ENCODE peak calls at places on chromosomes 13 and 19, in seven cellular contexts. Y is neural progenitor cell; V is CD4-positive, CD25-positive, alpha-beta regulatory T cell; T is uterus; Q is A673; S is heart left ventricle; O is GM12878. C is an unnamed sample.
A peak's percentile ranks its signal among the peaks of the same experiment; 100 is the strongest.

GRCh38 chr19:56309511-56310185 is 5.0 kb downstream of the ZSCAN5A start:
- DNase-seq in Q (peak; percentile 77), T (no peak), O (no peak), Y (peak; percentile 71), V (peak; percentile 68), S (peak; percentile 57), C (peak; percentile 46)

GRCh38 chr13:32917504-32917903 is 98.7 kb upstream of the KL start:
- DNase-seq in O (peak; percentile 33), Q (peak; percentile 31), S (no peak), Y (no peak), V (peak; percentile 26), T (no peak), C (no peak)

GRCh38 chr19:3969435-3970312 is 1.2 kb downstream of the DAPK3 start:
- DNase-seq in Y (peak; percentile 54), Q (peak; percentile 65), O (no peak), S (no peak), T (no peak), V (no peak), C (no peak)

GRCh38 chr19:21439372-21439771 is 42.4 kb downstream of the ZNF493 start:
- DNase-seq in V (no peak), Q (no peak), S (no peak), T (no peak), O (no peak), Y (no peak), C (no peak)

GRCh38 chr19:11560404-11560988 is 1.5 kb upstream of the ELOF1 start:
- DNase-seq in O (peak; percentile 83), S (no peak), Y (peak; percentile 91), V (peak; percentile 90), T (no peak), Q (peak; percentile 92), C (peak; percentile 88)

GRCh38 chr13:91347212-91347995 is at the start of gene MIR17HG:
- DNase-seq in V (peak; percentile 94), S (peak; percentile 88), T (peak; percentile 85), O (peak; percentile 55), Q (peak; percentile 95), Y (peak; percentile 96), C (peak; percentile 90)

GRCh38 chr19:41691268-41691970 is 3.3 kb upstream of the CEACAM7 start:
- DNase-seq in Y (no peak), O (no peak), S (no peak), T (no peak), V (peak; percentile 30), Q (peak; percentile 53), C (peak; percentile 54)

GRCh38 chr19:56080669-56081401 is 40.3 kb downstream of the ZNF787 start:
- DNase-seq in O (peak; percentile 38), Y (peak; percentile 90), Q (peak; percentile 85), V (peak; percentile 66), S (peak; percentile 82), T (peak; percentile 50), C (peak; percentile 91)

GRCh38 chr13:40109324-40109958 is 454.0 kb downstream of the COG6 start:
- DNase-seq in T (no peak), S (no peak), Y (no peak), Q (no peak), V (no peak), O (no peak), C (no peak)

GRCh38 chr19:38084196-38084595 is 139.8 kb downstream of the DPF1 start:
- DNase-seq in V (no peak), O (no peak), Q (no peak), S (no peak), Y (no peak), T (no peak), C (no peak)

GRCh38 chr19:54190942-54191670 is at the start of gene TSEN34:
- DNase-seq in O (no peak), V (peak; percentile 91), Y (peak; percentile 92), S (peak; percentile 91), T (no peak), Q (peak; percentile 85), C (peak; percentile 92)

GRCh38 chr19:46659151-46660007 is 1.6 kb downstream of the DACT3 start:
- DNase-seq in O (no peak), Y (peak; percentile 77), Q (peak; percentile 33), T (peak; percentile 64), S (peak; percentile 47), V (no peak), C (peak; percentile 48)

GRCh38 chr13:74206061-74206561 is 71.9 kb upstream of the KLF12 start:
- DNase-seq in O (no peak), S (no peak), T (no peak), Y (peak; percentile 32), V (no peak), Q (peak; percentile 17), C (peak; percentile 22)

GRCh38 chr13:76769238-76769859 is 116.9 kb downstream of the KCTD12 start:
- DNase-seq in V (no peak), Q (no peak), Y (no peak), S (no peak), O (no peak), T (no peak), C (no peak)

GRCh38 chr19:12052571-12053169 is at the start of gene ZNF878:
- DNase-seq in S (peak; percentile 94), T (peak; percentile 85), O (peak; percentile 67), Y (peak; percentile 99), V (peak; percentile 73), Q (peak; percentile 96), C (peak; percentile 99)

GRCh38 chr13:37869506-37869755 is 141 bp downstream of the TRPC4 start:
- DNase-seq in T (no peak), O (no peak), Q (no peak), Y (no peak), V (no peak), S (no peak), C (no peak)

GRCh38 chr13:20942938-20943518 is 40.5 kb upstream of the XPO4 start:
- DNase-seq in T (peak; percentile 44), S (no peak), Q (no peak), Y (no peak), V (no peak), O (no peak), C (no peak)

GRCh38 chr13:61466280-61466679 is 50.6 kb upstream of the PCDH20 start:
- DNase-seq in Y (peak; percentile 18), T (no peak), V (no peak), S (no peak), O (no peak), Q (no peak), C (no peak)

GRCh38 chr13:44373601-44374347 is at the start of gene SERP2:
- DNase-seq in V (peak; percentile 10), O (no peak), Q (peak; percentile 2), S (peak; percentile 38), Y (peak; percentile 84), T (peak; percentile 60), C (no peak)

GRCh38 chr19:29714953-29715694 is at the start of gene C19orf12:
- DNase-seq in T (peak; percentile 69), Q (peak; percentile 69), S (peak; percentile 66), O (no peak), V (peak; percentile 71), Y (peak; percentile 85), C (peak; percentile 61)

DNA sequence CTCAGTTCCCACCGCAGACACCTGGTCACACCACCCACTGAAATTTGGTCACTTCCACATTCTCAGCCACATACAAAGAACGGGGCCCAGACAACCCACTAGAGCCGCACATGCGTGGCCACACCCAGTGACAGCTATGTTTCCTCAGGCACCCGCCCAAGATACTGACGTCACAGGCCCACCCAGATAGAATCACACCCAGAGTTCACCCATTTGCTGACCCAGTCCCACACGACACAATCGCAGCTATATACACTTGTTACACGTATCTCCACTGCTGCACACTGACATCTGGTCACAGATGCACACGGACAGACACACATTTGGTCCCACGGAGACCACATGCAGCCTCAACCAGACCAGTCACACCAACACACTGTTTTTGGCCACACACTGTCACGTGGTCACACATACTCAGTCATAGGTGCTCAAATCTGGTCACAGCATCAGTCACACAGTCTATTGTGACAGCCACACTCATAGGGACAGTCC is 2.9 kb downstream of the NUMBL start:
- DNase-seq in Q (no peak), Y (no peak), O (peak; percentile 23), T (peak; percentile 87), V (no peak), S (peak; percentile 88), C (no peak)
- H3K27ac ChIP-seq in Q (no peak overlapping the region), Y (no peak overlapping the region), O (peak overlapping the region; percentile 4), T (peak overlapping the region; percentile 65), V (no peak overlapping the region), S (peak overlapping the region; percentile 64), C (no peak overlapping the region)

DNA sequence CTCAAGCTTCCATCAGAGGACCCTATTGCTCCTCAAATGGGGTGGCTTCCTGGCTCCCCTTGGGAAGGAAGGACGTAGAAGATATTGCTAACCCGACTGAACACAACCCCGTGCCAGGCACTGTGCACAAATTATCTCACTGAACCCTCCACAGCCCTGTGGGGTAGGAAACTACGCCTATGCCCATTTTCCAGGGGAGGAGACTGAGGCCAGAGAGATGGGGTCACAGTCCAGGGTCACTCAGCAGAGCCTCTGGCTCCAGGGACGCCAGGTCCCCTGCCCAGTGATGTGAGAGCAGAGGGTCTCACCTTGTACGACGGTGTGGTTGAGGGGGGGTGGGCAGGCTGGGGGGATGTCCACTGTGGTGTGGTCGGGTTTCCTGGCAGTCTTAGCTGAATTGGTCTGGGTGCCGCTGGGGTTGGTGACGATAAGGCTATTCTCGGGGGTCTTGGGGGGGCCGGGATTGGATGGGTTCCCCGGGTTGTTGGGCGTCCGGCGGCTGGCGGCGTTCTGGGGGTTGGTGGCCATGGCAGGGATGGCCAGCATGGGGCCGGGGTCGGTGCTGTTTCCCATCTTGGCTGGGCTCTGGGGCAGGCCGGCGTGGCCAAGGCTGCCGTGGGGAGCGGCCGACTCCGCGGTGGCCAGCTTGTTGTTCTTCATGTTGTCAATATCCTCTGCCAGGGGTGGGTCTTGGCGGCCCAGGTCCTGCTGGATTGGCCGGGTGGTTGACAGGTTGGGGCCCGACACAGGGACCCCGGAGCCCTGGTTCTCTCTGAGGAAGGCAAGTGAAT is 136.2 kb downstream of the IER2 start:
- DNase-seq in Q (no peak), T (no peak), S (no peak), Y (no peak), O (no peak), V (no peak), C (no peak)
- H3K27ac ChIP-seq in Q (no peak overlapping the region), T (no peak overlapping the region), S (no peak overlapping the region), Y (no peak overlapping the region), O (no peak overlapping the region), V (no peak overlapping the region), C (no peak overlapping the region)

GRCh38 chr19:18541992-18542935 is 1.1 kb downstream of the FKBP8 start:
- DNase-seq in T (no peak), Y (peak; percentile 50), V (no peak), O (no peak), S (no peak), Q (no peak), C (no peak)
- H3K27ac ChIP-seq in T (peak overlapping the region; percentile 96), Y (peak overlapping the region; percentile 6), V (peak overlapping the region; percentile 80), O (peak overlapping the region; percentile 62), S (peak overlapping the region; percentile 77), Q (peak overlapping the region; percentile 72), C (no peak overlapping the region)

DNA sequence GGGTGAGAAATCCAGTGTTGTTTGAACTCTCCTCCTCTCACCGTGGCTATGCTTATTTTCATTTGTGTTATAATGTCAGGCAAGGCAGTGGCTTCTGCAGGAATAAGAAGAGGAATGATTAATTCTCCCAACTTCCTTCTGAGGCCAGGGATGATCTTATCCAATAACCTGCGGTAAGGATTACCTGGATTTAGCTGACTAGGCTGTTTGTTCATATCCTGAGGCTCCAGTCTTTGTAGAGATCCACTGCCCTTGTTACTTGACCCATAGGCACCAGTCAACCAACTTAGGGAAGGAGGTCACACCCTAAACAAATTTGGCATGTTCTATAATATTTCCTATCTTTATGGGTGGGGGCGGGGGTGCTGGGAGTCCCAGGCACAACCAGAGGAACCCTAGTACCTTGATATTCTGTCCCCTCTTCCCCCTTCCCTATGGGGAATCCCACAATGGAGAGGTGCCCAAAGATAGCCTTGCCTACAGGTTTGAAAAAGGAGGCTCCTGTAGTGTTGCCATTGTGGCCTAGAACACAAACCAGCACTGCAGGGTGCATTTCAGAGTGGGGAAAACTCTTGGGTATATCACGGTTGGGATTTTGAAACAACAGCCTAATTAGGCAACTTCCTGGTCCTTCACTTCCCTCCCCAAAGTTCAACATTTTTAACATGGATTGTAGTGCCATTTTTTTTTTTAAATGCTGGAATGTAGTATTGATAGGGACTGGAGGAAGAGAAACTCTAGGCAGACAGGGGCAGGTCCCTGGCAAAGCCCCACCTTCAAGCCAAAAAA is 977.5 kb upstream of the SPRY2 start:
- DNase-seq in O (no peak), V (no peak), S (no peak), Q (no peak), Y (no peak), T (no peak), C (no peak)
- H3K27ac ChIP-seq in O (no peak overlapping the region), V (no peak overlapping the region), S (no peak overlapping the region), Q (no peak overlapping the region), Y (no peak overlapping the region), T (no peak overlapping the region), C (no peak overlapping the region)

C was measured in SJCRH30.